ENCODE peak calls at places on chromosomes 11 and 22, in six cellular contexts. C, T, D, P, F and M are unnamed samples.

GRCh38 chr11:65504671-65505433 is 6.0 kb downstream of the MALAT1 start:
- DNase-seq in D (peak; percentile 52), P (peak; percentile 59), T (no peak), F (no peak), C (no peak), M (no peak)

GRCh38 chr11:41498726-41499125 is 39.3 kb upstream of the LRRC4C start:
- DNase-seq in P (no peak), D (peak; percentile 5), C (no peak), T (no peak), F (no peak), M (no peak)

GRCh38 chr11:100434821-100435641 is 252.1 kb upstream of the ARHGAP42 start:
- DNase-seq in D (no peak), P (no peak), T (no peak), F (no peak), C (no peak), M (no peak)

GRCh38 chr11:70243912-70244652 is 26.4 kb upstream of the PPFIA1 start:
- DNase-seq in T (no peak), C (no peak), P (no peak), F (no peak), D (peak; percentile 48), M (no peak)

GRCh38 chr22:46070215-46070721 is 80.1 kb upstream of the PPARA start:
- DNase-seq in T (peak; percentile 67), C (peak; percentile 87), F (peak; percentile 90), D (peak; percentile 81), P (peak; percentile 91), M (no peak)

GRCh38 chr22:17946691-17947367 is 77.5 kb downstream of the MICAL3 start:
- DNase-seq in D (no peak), P (peak; percentile 52), F (no peak), C (no peak), T (no peak), M (no peak)

GRCh38 chr22:40534379-40535188 is 101.9 kb downstream of the MRTFA start:
- DNase-seq in F (no peak), T (no peak), C (no peak), P (no peak), D (peak; percentile 87), M (no peak)

GRCh38 chr11:47241740-47242400 is 6.7 kb downstream of the ACP2 start:
- DNase-seq in T (no peak), C (no peak), P (no peak), F (no peak), D (peak; percentile 91), M (no peak)

GRCh38 chr22:40400173-40400572 is 29.8 kb downstream of the SGSM3 start:
- DNase-seq in F (no peak), P (no peak), D (no peak), T (peak; percentile 68), C (no peak), M (no peak)

DNA sequence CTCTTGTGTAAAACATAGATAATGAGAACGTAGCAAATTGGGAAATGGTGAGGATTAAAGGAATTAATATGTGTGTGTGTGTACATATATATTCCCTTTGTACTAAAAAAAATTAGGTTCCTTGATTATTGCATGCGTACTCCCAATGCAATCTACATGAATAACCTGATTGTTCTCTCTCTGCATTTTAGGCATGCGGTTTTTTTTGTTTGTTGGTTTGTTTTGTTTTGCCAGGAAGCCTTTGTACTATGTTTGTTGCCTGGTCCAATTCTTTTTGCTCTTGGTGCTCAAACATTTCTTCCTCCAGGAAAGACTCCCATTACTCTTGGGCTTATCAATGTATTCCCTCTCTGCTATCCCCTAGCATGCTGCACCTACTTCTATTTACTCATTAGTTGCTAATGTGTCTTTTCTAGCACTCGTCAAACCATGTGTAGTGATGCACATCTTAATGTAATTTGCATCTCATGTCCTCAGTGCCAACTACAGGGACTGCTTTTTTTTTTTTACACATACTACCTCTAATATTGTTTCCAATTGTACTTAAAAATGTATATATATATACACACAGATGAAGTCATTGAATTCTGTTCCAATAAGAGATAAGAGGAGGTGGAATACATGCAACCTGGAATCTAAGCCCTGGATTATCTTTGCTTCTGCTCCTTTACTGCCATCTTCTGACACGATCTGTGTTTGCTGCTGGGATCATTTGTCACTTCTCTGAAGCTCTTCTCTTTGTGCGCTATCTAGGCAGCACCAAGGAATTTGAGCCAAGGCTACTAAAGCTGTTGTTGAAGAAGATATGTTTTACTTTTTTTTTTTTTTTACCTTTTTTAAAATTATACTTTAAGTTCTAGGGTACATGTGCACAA is 197.2 kb upstream of the ANO3 start:
- DNase-seq in T (no peak), D (peak; percentile 28), F (no peak), P (no peak), C (no peak), M (no peak)
- H3K27me3 ChIP-seq in T (no peaks in the 10 kb centered on the region), D (no peaks in the 10 kb centered on the region), F (no peaks in the 10 kb centered on the region), P (no peaks in the 10 kb centered on the region), C (no peaks in the 10 kb centered on the region), M (no peaks in the 10 kb centered on the region)

DNA sequence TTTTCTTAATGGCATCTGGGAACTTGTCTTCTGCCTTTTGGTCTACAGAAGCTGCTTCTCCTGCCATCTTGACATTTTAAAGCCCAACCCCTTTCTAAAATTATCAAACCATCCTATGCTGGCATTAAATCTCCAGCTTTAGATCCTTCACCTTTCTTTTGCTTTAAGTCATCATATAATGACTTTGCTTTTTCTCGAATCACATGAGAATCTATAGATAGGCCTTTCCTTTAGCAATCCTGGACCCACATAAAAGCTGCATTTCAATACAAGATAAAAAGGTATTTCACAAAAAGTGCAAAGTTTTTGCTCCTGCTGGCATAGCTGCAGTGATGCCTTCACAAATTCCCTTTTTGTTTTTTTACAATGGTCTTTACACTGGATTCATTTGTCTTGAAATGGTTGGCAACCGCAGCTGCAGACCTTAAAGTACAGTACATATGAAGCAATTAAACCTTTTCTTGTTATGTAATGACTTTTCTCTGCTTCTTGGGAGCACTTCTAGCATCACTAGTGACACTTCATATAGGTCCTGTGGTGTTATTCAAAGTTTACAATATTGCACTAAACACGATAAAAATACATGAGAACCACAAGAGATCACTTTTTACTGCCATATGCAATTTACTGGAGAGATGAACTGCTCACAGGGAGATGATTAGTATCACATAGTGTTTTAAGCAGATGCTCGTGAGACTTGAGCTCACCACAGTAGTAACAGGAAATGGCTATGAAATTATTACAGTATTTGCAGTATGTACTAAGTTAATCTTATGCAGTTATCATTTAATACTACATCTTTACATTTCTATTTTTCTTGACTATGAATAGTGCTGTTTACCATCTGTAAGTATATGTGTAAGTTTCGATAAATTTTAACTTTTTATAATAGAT is 41.6 kb downstream of the ACER3 start:
- DNase-seq in D (no peak), F (no peak), P (no peak), C (no peak), T (no peak), M (no peak)
- H3K27ac ChIP-seq in D (no peak overlapping the region), F (no peak overlapping the region), P (no peak overlapping the region), C (no peak overlapping the region), T (no peak overlapping the region), M (no peak overlapping the region)

DNA sequence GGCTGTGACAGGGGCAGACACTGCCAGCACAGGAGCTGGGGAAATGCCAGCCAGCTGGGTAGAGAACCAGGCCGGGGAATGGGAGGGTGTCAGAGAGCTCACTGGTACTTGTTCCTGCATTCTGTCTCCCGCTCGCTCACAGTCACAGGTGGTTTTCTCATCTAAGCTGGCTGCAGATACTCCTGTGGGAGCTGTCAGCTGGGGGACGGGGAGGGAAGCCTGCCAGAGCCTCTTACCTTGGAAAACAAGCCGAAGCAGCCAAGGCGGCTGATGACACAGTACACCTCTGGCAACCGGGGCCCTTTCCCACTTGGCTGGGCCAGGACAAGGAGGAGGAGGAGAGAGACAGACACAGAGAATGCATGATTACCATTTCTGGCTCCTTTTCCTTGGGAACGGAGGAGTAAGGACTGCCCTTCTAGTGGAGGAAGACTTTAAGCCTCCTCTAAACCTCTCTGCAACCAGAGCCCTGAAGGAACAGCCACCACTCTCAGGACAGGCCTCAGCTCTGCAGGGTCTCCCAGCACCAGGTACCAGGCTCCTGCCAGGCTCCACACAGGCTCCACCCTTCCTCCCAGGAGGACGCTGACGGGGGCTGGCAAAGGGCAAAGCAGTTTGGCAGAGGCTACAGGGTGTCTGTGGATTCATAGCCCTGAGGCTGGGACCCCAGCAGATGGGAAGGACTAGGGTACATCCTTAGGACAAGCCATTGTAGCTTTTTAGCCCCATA is 25.1 kb downstream of the RPL27A start:
- DNase-seq in D (no peak), T (no peak), F (peak; percentile 79), C (peak; percentile 96), P (peak; percentile 99), M (no peak)
- H3K4me3 ChIP-seq in D (no peak overlapping the region), T (no peak overlapping the region), F (no peak overlapping the region), C (no peak overlapping the region), P (peak overlapping the region; percentile 19), M (peak overlapping the region; percentile 7)

DNA sequence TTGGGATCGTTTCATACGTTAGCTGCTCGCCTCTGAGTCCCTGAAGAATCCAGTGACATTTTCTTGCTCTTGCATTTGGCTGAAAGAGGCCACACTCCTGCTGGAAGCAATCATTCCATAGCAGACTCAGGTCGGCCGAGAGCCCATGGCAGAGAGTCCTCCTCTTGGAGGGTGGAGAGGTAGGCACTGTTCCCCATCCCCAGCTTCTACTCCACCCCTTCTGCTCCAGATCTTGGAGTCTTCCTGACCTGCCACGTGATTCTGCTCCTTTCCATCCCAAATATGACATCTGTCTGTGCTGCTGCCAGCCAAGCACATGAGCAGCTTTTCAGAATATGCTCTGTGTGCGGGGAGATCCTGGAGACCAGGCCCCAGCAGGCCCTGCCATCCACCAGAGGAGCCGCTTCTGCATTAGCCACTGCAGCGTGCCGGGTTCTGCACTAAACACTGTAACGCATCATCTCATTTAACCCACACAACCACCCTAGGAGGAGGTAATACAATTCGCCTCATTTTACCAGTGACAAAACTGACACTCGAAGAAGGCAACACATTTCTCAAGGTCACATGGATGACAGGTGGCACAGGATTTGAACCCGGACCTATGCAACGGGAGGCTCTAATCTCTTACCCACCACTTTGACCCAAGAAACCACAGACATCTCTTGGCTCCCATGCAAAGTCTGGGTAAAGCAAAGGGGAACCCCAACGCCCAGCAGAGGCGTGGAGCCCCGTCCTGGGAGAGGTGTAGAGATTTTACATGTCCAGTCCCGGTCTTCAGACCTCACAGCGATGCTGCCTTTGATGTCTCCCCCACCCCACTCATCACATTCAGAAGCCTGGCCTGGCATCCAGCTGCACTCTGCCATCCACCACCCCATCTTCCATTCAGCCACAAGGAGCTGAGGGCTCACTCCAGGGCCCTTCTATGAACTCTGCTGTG is 78.8 kb downstream of the FEZ1 start:
- DNase-seq in D (no peak), P (no peak), T (no peak), C (no peak), F (no peak), M (no peak)
- H3K27me3 ChIP-seq in D (peaks cover 22% of the 10 kb centered on the region), P (no peaks in the 10 kb centered on the region), T (peaks cover 8% of the 10 kb centered on the region), C (no peaks in the 10 kb centered on the region), F (no peaks in the 10 kb centered on the region), M (no peaks in the 10 kb centered on the region)

GRCh38 chr11:61969391-61969758 is 1.9 kb upstream of the FTH1 start:
- DNase-seq in P (no peak), T (no peak), F (no peak), C (no peak), D (no peak), M (no peak)
- H3K27ac ChIP-seq in P (peak overlapping the region; percentile 99), T (peak overlapping the region; percentile 98), F (peak overlapping the region; percentile 100), C (peak overlapping the region; percentile 99), D (peak overlapping the region; percentile 99), M (peak overlapping the region; percentile 98)